ENCODE peak calls at places on chromosome 20, in ten cellular contexts. One of them, this sample, is unnamed.

GRCh38 chr20:59669451-59669850 is 65.1 kb downstream of the PHACTR3 start:
- DNase-seq in A549: no peak
- DNase-seq in NB4: no peak
- DNase-seq in HCT116: no peak
- DNase-seq in K562: no peak
- DNase-seq in WTC11: no peak
- DNase-seq in SK-N-SH: no peak
- DNase-seq in GM12878: no peak
- DNase-seq in H1: no peak
- DNase-seq in HepG2: no peak
- DNase-seq in this sample: no peak

GRCh38 chr20:53529658-53530057 is 64.0 kb downstream of the ZNF217 start:
- DNase-seq in A549: no peak
- DNase-seq in NB4: no peak
- DNase-seq in HCT116: no peak
- DNase-seq in K562: no peak
- DNase-seq in WTC11: no peak
- DNase-seq in SK-N-SH: no peak
- DNase-seq in GM12878: no peak
- DNase-seq in H1: no peak
- DNase-seq in HepG2: no peak
- DNase-seq in this sample: no peak

GRCh38 chr20:53080969-53081871 is 109.1 kb downstream of the TSHZ2 start:
- DNase-seq in A549: peak
- DNase-seq in NB4: no peak
- DNase-seq in HCT116: no peak
- DNase-seq in K562: no peak
- DNase-seq in WTC11: no peak
- DNase-seq in SK-N-SH: no peak
- DNase-seq in GM12878: no peak
- DNase-seq in H1: peak
- DNase-seq in HepG2: peak
- DNase-seq in this sample: peak

GRCh38 chr20:30593572-30593971 is 663.9 kb upstream of the DEFB115 start:
- DNase-seq in A549: no peak
- DNase-seq in NB4: no peak
- DNase-seq in HCT116: no peak
- DNase-seq in K562: peak
- DNase-seq in WTC11: peak
- DNase-seq in SK-N-SH: peak
- DNase-seq in GM12878: no peak
- DNase-seq in H1: no peak
- DNase-seq in HepG2: no peak
- DNase-seq in this sample: no peak

GRCh38 chr20:57838670-57839142 is 128.9 kb upstream of the PMEPA1 start:
- DNase-seq in A549: no peak
- DNase-seq in NB4: no peak
- DNase-seq in HCT116: no peak
- DNase-seq in K562: no peak
- DNase-seq in WTC11: no peak
- DNase-seq in SK-N-SH: peak
- DNase-seq in GM12878: no peak
- DNase-seq in H1: no peak
- DNase-seq in HepG2: no peak
- DNase-seq in this sample: no peak

GRCh38 chr20:25285856-25286798 is 38.2 kb downstream of the PYGB start:
- DNase-seq in A549: no peak
- DNase-seq in NB4: no peak
- DNase-seq in HCT116: no peak
- DNase-seq in K562: no peak
- DNase-seq in WTC11: peak
- DNase-seq in SK-N-SH: no peak
- DNase-seq in GM12878: no peak
- DNase-seq in H1: no peak
- DNase-seq in HepG2: no peak
- DNase-seq in this sample: no peak

GRCh38 chr20:801678-802077 is 31.8 kb upstream of the FAM110A start:
- DNase-seq in A549: no peak
- DNase-seq in NB4: no peak
- DNase-seq in HCT116: no peak
- DNase-seq in K562: no peak
- DNase-seq in WTC11: no peak
- DNase-seq in SK-N-SH: no peak
- DNase-seq in GM12878: no peak
- DNase-seq in H1: no peak
- DNase-seq in HepG2: no peak
- DNase-seq in this sample: no peak

GRCh38 chr20:34579191-34579661 is 20.7 kb downstream of the MAP1LC3A start:
- DNase-seq in A549: peak
- DNase-seq in NB4: peak
- DNase-seq in HCT116: peak
- DNase-seq in K562: no peak
- DNase-seq in WTC11: no peak
- DNase-seq in SK-N-SH: no peak
- DNase-seq in GM12878: no peak
- DNase-seq in H1: no peak
- DNase-seq in HepG2: peak
- DNase-seq in this sample: peak

GRCh38 chr20:19757487-19757972 is 528 bp upstream of the RIN2 start:
- DNase-seq in A549: peak
- DNase-seq in NB4: no peak
- DNase-seq in HCT116: no peak
- DNase-seq in K562: no peak
- DNase-seq in WTC11: peak
- DNase-seq in SK-N-SH: peak
- DNase-seq in GM12878: no peak
- DNase-seq in H1: no peak
- DNase-seq in HepG2: peak
- DNase-seq in this sample: peak

GRCh38 chr20:3701061-3701998 is 11.1 kb downstream of the SIGLEC1 start:
- DNase-seq in A549: no peak
- DNase-seq in NB4: no peak
- DNase-seq in HCT116: no peak
- DNase-seq in K562: no peak
- DNase-seq in WTC11: no peak
- DNase-seq in SK-N-SH: peak
- DNase-seq in GM12878: no peak
- DNase-seq in H1: no peak
- DNase-seq in HepG2: peak
- DNase-seq in this sample: no peak

GRCh38 chr20:17622086-17622850 is 52.4 kb downstream of the DSTN start:
- DNase-seq in A549: no peak
- DNase-seq in NB4: peak
- DNase-seq in HCT116: no peak
- DNase-seq in K562: no peak
- DNase-seq in WTC11: peak
- DNase-seq in SK-N-SH: peak
- DNase-seq in GM12878: no peak
- DNase-seq in H1: no peak
- DNase-seq in HepG2: no peak
- DNase-seq in this sample: no peak

GRCh38 chr20:59850018-59850641 is 83.3 kb downstream of the SYCP2 start:
- DNase-seq in A549: peak
- DNase-seq in NB4: peak
- DNase-seq in HCT116: peak
- DNase-seq in K562: peak
- DNase-seq in WTC11: no peak
- DNase-seq in SK-N-SH: no peak
- DNase-seq in GM12878: peak
- DNase-seq in H1: no peak
- DNase-seq in HepG2: peak
- DNase-seq in this sample: peak

GRCh38 chr20:32977281-32978008 is 26.8 kb downstream of the SUN5 start:
- DNase-seq in A549: no peak
- DNase-seq in NB4: no peak
- DNase-seq in HCT116: no peak
- DNase-seq in K562: no peak
- DNase-seq in WTC11: peak
- DNase-seq in SK-N-SH: no peak
- DNase-seq in GM12878: no peak
- DNase-seq in H1: no peak
- DNase-seq in HepG2: no peak
- DNase-seq in this sample: no peak

GRCh38 chr20:1818895-1819294 is 76.3 kb upstream of the SIRPA start:
- DNase-seq in A549: no peak
- DNase-seq in NB4: no peak
- DNase-seq in HCT116: no peak
- DNase-seq in K562: no peak
- DNase-seq in WTC11: no peak
- DNase-seq in SK-N-SH: no peak
- DNase-seq in GM12878: no peak
- DNase-seq in H1: no peak
- DNase-seq in HepG2: no peak
- DNase-seq in this sample: no peak

GRCh38 chr20:7094438-7094997 is 327.0 kb downstream of the BMP2 start:
- DNase-seq in A549: peak
- DNase-seq in NB4: peak
- DNase-seq in HCT116: peak
- DNase-seq in K562: peak
- DNase-seq in WTC11: peak
- DNase-seq in SK-N-SH: peak
- DNase-seq in GM12878: no peak
- DNase-seq in H1: no peak
- DNase-seq in HepG2: peak
- DNase-seq in this sample: peak

GRCh38 chr20:58306421-58307261 is 2.9 kb upstream of the RAB22A start:
- DNase-seq in A549: peak
- DNase-seq in NB4: peak
- DNase-seq in HCT116: no peak
- DNase-seq in K562: no peak
- DNase-seq in WTC11: no peak
- DNase-seq in SK-N-SH: no peak
- DNase-seq in GM12878: peak
- DNase-seq in H1: no peak
- DNase-seq in HepG2: peak
- DNase-seq in this sample: peak

GRCh38 chr20:58271596-58272460 is 37.7 kb upstream of the RAB22A start:
- DNase-seq in A549: no peak
- DNase-seq in NB4: no peak
- DNase-seq in HCT116: no peak
- DNase-seq in K562: no peak
- DNase-seq in WTC11: no peak
- DNase-seq in SK-N-SH: peak
- DNase-seq in GM12878: no peak
- DNase-seq in H1: no peak
- DNase-seq in HepG2: no peak
- DNase-seq in this sample: no peak

GRCh38 chr20:32359633-32360332 is 1.7 kb downstream of the ASXL1 start:
- DNase-seq in A549: no peak
- DNase-seq in NB4: peak
- DNase-seq in HCT116: no peak
- DNase-seq in K562: no peak
- DNase-seq in WTC11: no peak
- DNase-seq in SK-N-SH: peak
- DNase-seq in GM12878: no peak
- DNase-seq in H1: no peak
- DNase-seq in HepG2: no peak
- DNase-seq in this sample: peak

GRCh38 chr20:58712823-58713731 is 20.5 kb downstream of the NPEPL1 start:
- DNase-seq in A549: no peak
- DNase-seq in NB4: peak
- DNase-seq in HCT116: no peak
- DNase-seq in K562: no peak
- DNase-seq in WTC11: peak
- DNase-seq in SK-N-SH: peak
- DNase-seq in GM12878: no peak
- DNase-seq in H1: no peak
- DNase-seq in HepG2: no peak
- DNase-seq in this sample: no peak

GRCh38 chr20:56443654-56444540 is 24.5 kb upstream of the RTF2 start:
- DNase-seq in A549: no peak
- DNase-seq in NB4: no peak
- DNase-seq in HCT116: no peak
- DNase-seq in K562: no peak
- DNase-seq in WTC11: no peak
- DNase-seq in SK-N-SH: no peak
- DNase-seq in GM12878: no peak
- DNase-seq in H1: no peak
- DNase-seq in HepG2: peak
- DNase-seq in this sample: no peak
- TF ChIP-seq MAX in A549: no peak
- TF ChIP-seq MAX in NB4: no peak
- TF ChIP-seq MAX in HCT116: no peak
- TF ChIP-seq MAX in K562: no peak
- TF ChIP-seq MAX in WTC11: no peak
- TF ChIP-seq MAX in SK-N-SH: no peak
- TF ChIP-seq MAX in GM12878: no peak
- TF ChIP-seq MAX in H1: no peak
- TF ChIP-seq MAX in HepG2: no peak
- TF ChIP-seq MAX in this sample: no peak

GRCh38 chr20:63102720-63103375 is 96.1 kb upstream of the BHLHE23 start:
- DNase-seq in A549: peak
- DNase-seq in NB4: no peak
- DNase-seq in HCT116: no peak
- DNase-seq in K562: no peak
- DNase-seq in WTC11: peak
- DNase-seq in SK-N-SH: peak
- DNase-seq in GM12878: no peak
- DNase-seq in H1: no peak
- DNase-seq in HepG2: no peak
- DNase-seq in this sample: no peak
- TF ChIP-seq MAX in A549: peak
- TF ChIP-seq MAX in NB4: no peak
- TF ChIP-seq MAX in HCT116: no peak
- TF ChIP-seq MAX in K562: no peak
- TF ChIP-seq MAX in WTC11: no peak
- TF ChIP-seq MAX in SK-N-SH: no peak
- TF ChIP-seq MAX in GM12878: no peak
- TF ChIP-seq MAX in H1: no peak
- TF ChIP-seq MAX in HepG2: no peak
- TF ChIP-seq MAX in this sample: no peak

DNA sequence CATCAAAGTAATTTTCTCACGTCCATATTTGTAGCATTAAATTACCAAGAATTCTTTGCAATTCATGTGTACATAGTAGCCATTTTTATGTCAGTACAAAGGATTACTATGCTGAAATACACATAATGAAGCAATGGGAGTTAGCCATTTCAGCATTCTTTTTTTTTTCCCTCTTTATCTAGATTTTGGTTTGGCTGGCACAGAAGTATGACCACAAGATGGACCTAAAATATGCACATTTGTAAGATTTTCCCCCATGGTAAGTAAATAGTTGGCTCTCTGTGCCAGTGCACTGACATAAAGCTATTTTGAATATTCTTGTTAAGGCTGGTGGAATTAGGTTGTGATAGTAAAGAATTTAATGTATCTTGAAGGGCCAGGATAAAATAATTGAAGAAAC is 486.1 kb upstream of the BTBD3 start:
- DNase-seq in A549: no peak
- DNase-seq in NB4: no peak
- DNase-seq in HCT116: no peak
- DNase-seq in K562: no peak
- DNase-seq in WTC11: no peak
- DNase-seq in SK-N-SH: no peak
- DNase-seq in GM12878: no peak
- DNase-seq in H1: no peak
- DNase-seq in HepG2: no peak
- DNase-seq in this sample: no peak
- TF ChIP-seq MAX in A549: no peak
- TF ChIP-seq MAX in NB4: no peak
- TF ChIP-seq MAX in HCT116: no peak
- TF ChIP-seq MAX in K562: no peak
- TF ChIP-seq MAX in WTC11: no peak
- TF ChIP-seq MAX in SK-N-SH: no peak
- TF ChIP-seq MAX in GM12878: no peak
- TF ChIP-seq MAX in H1: no peak
- TF ChIP-seq MAX in HepG2: no peak
- TF ChIP-seq MAX in this sample: no peak

GRCh38 chr20:38685853-38686473 is 38.3 kb upstream of the SLC32A1 start:
- DNase-seq in A549: peak
- DNase-seq in NB4: peak
- DNase-seq in HCT116: no peak
- DNase-seq in K562: peak
- DNase-seq in WTC11: peak
- DNase-seq in SK-N-SH: no peak
- DNase-seq in GM12878: no peak
- DNase-seq in H1: no peak
- DNase-seq in HepG2: peak
- DNase-seq in this sample: peak
- TF ChIP-seq MAX in A549: no peak
- TF ChIP-seq MAX in NB4: no peak
- TF ChIP-seq MAX in HCT116: no peak
- TF ChIP-seq MAX in K562: no peak
- TF ChIP-seq MAX in WTC11: peak
- TF ChIP-seq MAX in SK-N-SH: no peak
- TF ChIP-seq MAX in GM12878: no peak
- TF ChIP-seq MAX in H1: no peak
- TF ChIP-seq MAX in HepG2: no peak
- TF ChIP-seq MAX in this sample: no peak

This sample was measured in endothelial cell of umbilical vein.